ENCODE peak calls at places on chromosome 17, in five cellular contexts. I is CD8-positive, alpha-beta T cell; W is A673; Y is IMR-90; P is tibial artery. E is an unnamed sample.
A peak's percentile ranks its signal among the peaks of the same experiment; 100 is the strongest.

GRCh38 chr17:78147315-78147998 is 1.3 kb downstream of the C17orf99 start:
- DNase-seq in P (no peak), I (no peak), Y (no peak), W (no peak), E (no peak)

GRCh38 chr17:75459590-75460267 is 3.3 kb downstream of the TMEM94 start:
- DNase-seq in W (no peak), Y (no peak), I (no peak), P (no peak), E (no peak)

GRCh38 chr17:46770818-46771600 is 47.5 kb downstream of the WNT3 start:
- DNase-seq in Y (peak; percentile 23), W (peak; percentile 45), I (no peak), P (no peak), E (peak; percentile 81)

GRCh38 chr17:45172541-45173286 is 11.0 kb downstream of the HEXIM2 start:
- DNase-seq in W (peak; percentile 86), Y (peak; percentile 72), I (peak; percentile 49), P (peak; percentile 62), E (peak; percentile 79)

GRCh38 chr17:35809855-35810461 is 674 bp downstream of the TAF15 start:
- DNase-seq in Y (peak; percentile 23), P (no peak), I (no peak), W (no peak), E (no peak)

GRCh38 chr17:61416540-61417363 is 17.1 kb downstream of the TBX2 start:
- DNase-seq in I (peak; percentile 40), W (peak; percentile 72), P (peak; percentile 86), Y (peak; percentile 87), E (peak; percentile 94)

GRCh38 chr17:1577657-1578428 is 15.3 kb upstream of the PITPNA start:
- DNase-seq in P (no peak), W (no peak), Y (no peak), I (no peak), E (no peak)

GRCh38 chr17:18257747-18258355 is 687 bp downstream of the FLII start:
- DNase-seq in I (no peak), Y (peak; percentile 62), P (peak; percentile 86), W (no peak), E (peak; percentile 91)

GRCh38 chr17:69047368-69048263 is 13.1 kb downstream of the ABCA9 start:
- DNase-seq in I (no peak), W (no peak), P (peak; percentile 62), Y (peak; percentile 75), E (no peak)

GRCh38 chr17:72134560-72135399 is 14.0 kb downstream of the SOX9 start:
- DNase-seq in W (no peak), Y (peak; percentile 82), I (no peak), P (no peak), E (no peak)

GRCh38 chr17:30831257-30831656 is 509 bp upstream of the ATAD5 start:
- DNase-seq in P (no peak), W (peak; percentile 23), Y (peak; percentile 5), I (no peak), E (no peak)

GRCh38 chr17:81251091-81251942 is 12.2 kb downstream of the NDUFAF8 start:
- DNase-seq in Y (no peak), I (no peak), W (no peak), P (no peak), E (no peak)

GRCh38 chr17:42750730-42751356 is 6.0 kb upstream of the EZH1 start:
- DNase-seq in I (no peak), Y (no peak), P (no peak), W (no peak), E (no peak)

GRCh38 chr17:21278304-21279197 is 6.0 kb upstream of the MAP2K3 start:
- DNase-seq in I (peak; percentile 66), W (no peak), Y (no peak), P (peak; percentile 52), E (peak; percentile 89)

GRCh38 chr17:8025176-8025911 is 13.5 kb upstream of the ALOX15B start:
- DNase-seq in Y (no peak), I (no peak), P (no peak), W (no peak), E (no peak)

GRCh38 chr17:41773731-41774193 is 12.7 kb downstream of the JUP start:
- DNase-seq in I (no peak), P (no peak), Y (peak; percentile 23), W (no peak), E (no peak)

GRCh38 chr17:64003526-64004121 is 5.5 kb downstream of the PRR29 start:
- DNase-seq in I (no peak), W (no peak), P (no peak), Y (no peak), E (peak; percentile 45)

GRCh38 chr17:27540300-27541105 is 84.3 kb downstream of the KSR1 start:
- DNase-seq in Y (peak; percentile 100), I (no peak), W (no peak), P (peak; percentile 88), E (peak; percentile 94)

GRCh38 chr17:61380836-61381525 is 18.7 kb upstream of the TBX2 start:
- DNase-seq in Y (no peak), W (no peak), I (no peak), P (peak; percentile 1), E (no peak)

GRCh38 chr17:42608692-42609181 is 437 bp downstream of the RETREG3 start:
- DNase-seq in Y (no peak), P (peak; percentile 23), W (no peak), I (no peak), E (no peak)

GRCh38 chr17:27921077-27921476 is 27.9 kb upstream of the LYRM9 start:
- DNase-seq in W (no peak), I (no peak), P (no peak), Y (no peak), E (no peak)

GRCh38 chr17:21213491-21214014 is 408 bp downstream of the TMEM11 start:
- DNase-seq in P (peak; percentile 30), W (peak; percentile 27), Y (no peak), I (no peak), E (no peak)

GRCh38 chr17:74770498-74771318 is 5.4 kb downstream of the NAT9 start:
- DNase-seq in P (no peak), W (no peak), I (peak; percentile 78), Y (peak; percentile 24), E (no peak)

GRCh38 chr17:34542700-34543336 is 36.6 kb upstream of the TMEM132E start:
- DNase-seq in P (no peak), W (peak; percentile 2), I (no peak), Y (no peak), E (no peak)

GRCh38 chr17:50872710-50873424 is 6.7 kb upstream of the TOB1 start:
- DNase-seq in W (no peak), P (peak; percentile 39), I (peak; percentile 67), Y (peak; percentile 25), E (no peak)

GRCh38 chr17:64118452-64118979 is 11.4 kb downstream of the ERN1 start:
- DNase-seq in P (peak; percentile 56), I (no peak), W (peak; percentile 66), Y (no peak), E (no peak)

GRCh38 chr17:57782051-57782490 is 37.0 kb upstream of the CCDC182 start:
- DNase-seq in I (no peak), Y (no peak), P (no peak), W (peak; percentile 88), E (no peak)

GRCh38 chr17:83203472-83204221 is 124.2 kb downstream of the METRNL start:
- DNase-seq in I (no peak), P (peak; percentile 45), Y (no peak), W (no peak), E (peak; percentile 74)

GRCh38 chr17:6712058-6712853 is 913 bp downstream of the SLC13A5 start:
- DNase-seq in I (no peak), Y (no peak), W (peak; percentile 21), P (no peak), E (no peak)

GRCh38 chr17:79786930-79787643 is 9.1 kb downstream of the CBX2 start:
- DNase-seq in P (no peak), I (no peak), Y (no peak), W (no peak), E (no peak)
- H3K27me3 ChIP-seq in P (peaks cover 99% of the 10 kb centered on the region), I (peaks cover 34% of the 10 kb centered on the region), Y (peaks cover 37% of the 10 kb centered on the region), W (peaks cover 22% of the 10 kb centered on the region), E (peaks cover 87% of the 10 kb centered on the region)

GRCh38 chr17:73551144-73551543 is 93.1 kb downstream of the SDK2 start:
- DNase-seq in Y (no peak), I (no peak), W (no peak), P (no peak), E (no peak)
- H3K27me3 ChIP-seq in Y (no peaks in the 10 kb centered on the region), I (no peaks in the 10 kb centered on the region), W (peaks cover 3% of the 10 kb centered on the region), P (peaks cover 45% of the 10 kb centered on the region), E (peaks cover 5% of the 10 kb centered on the region)

DNA sequence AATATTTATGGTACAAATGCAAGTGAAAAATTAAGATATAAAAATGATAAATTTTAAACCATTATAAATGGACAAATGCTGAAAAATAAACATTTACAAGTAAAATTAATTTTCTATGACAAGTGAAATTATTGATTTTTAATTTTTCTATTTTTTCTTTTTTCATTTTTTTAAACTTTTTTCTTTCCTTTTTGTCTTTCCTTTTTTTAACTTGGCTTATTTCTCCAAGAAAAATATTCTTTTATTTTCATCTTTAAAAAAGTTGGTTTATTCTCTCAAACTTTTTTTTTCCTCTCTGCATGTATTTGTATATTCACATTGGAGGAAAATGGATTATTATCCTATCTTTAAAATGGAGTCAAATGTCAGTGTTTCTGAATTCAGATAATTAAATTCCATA is 3.9 kb upstream of the IGF2BP1 start:
- DNase-seq in I (no peak), Y (no peak), W (no peak), P (no peak), E (no peak)
- H3K27me3 ChIP-seq in I (peaks cover 50% of the 10 kb centered on the region), Y (peaks cover 35% of the 10 kb centered on the region), W (no peaks in the 10 kb centered on the region), P (peaks cover 96% of the 10 kb centered on the region), E (peaks cover 100% of the 10 kb centered on the region)

GRCh38 chr17:79600071-79600470 is 10.8 kb downstream of the RBFOX3 start:
- DNase-seq in W (no peak), I (peak; percentile 9), P (no peak), Y (no peak), E (no peak)
- H3K27me3 ChIP-seq in W (peaks cover 100% of the 10 kb centered on the region), I (peaks cover 4% of the 10 kb centered on the region), P (peaks cover 95% of the 10 kb centered on the region), Y (peaks cover 21% of the 10 kb centered on the region), E (peaks cover 98% of the 10 kb centered on the region)

DNA sequence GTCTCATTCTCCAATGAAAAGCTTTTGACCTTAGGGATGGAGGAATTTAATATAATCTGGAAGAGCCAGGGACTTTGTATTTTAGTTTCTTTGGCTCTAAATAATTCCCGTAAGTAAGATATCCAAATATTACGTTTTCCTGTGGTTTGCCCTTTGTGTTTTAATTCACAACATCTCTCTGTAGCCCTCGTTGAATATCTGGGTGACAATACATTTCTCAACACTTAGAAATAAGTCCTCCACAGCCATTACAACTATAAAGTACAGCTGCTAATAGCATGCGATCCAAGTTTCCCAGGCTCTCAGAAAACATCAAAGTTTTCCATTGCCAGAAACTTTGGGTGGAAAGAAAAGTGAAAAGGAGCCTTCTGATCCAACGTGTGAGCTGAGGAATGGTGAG is 258.1 kb downstream of the PMP22 start:
- DNase-seq in W (no peak), Y (no peak), P (no peak), I (no peak), E (no peak)
- H3K27me3 ChIP-seq in W (no peaks in the 10 kb centered on the region), Y (peaks cover 15% of the 10 kb centered on the region), P (no peaks in the 10 kb centered on the region), I (no peaks in the 10 kb centered on the region), E (no peaks in the 10 kb centered on the region)